ENCODE peak calls at places on chromosomes 5 and 9, in ten cellular contexts. D is breast epithelium, S is adrenal gland, Z is hepatocyte, U is right cardiac atrium, R is gastrocnemius medialis, L is fibroblast of lung, I is A549, B is left lung, Y is HCT116. O is an unnamed sample.

GRCh38 chr9:75108571-75108970 is 20.3 kb downstream of the OSTF1 start:
- DNase-seq in D (no peak), S (peak; percentile 86), Z (no peak), U (peak; percentile 48), R (no peak), L (peak; percentile 56), I (no peak), B (peak; percentile 86), Y (no peak), O (peak; percentile 48)

GRCh38 chr5:141771562-141771961 is 89.5 kb upstream of the ARAP3 start:
- DNase-seq in D (no peak), S (no peak), Z (no peak), U (no peak), R (no peak), L (no peak), I (no peak), B (no peak), Y (no peak), O (peak; percentile 35)

GRCh38 chr5:31990701-31991110 is 183.4 kb downstream of the GOLPH3 start:
- DNase-seq in D (no peak), S (peak; percentile 61), Z (no peak), U (no peak), R (no peak), L (no peak), I (peak; percentile 27), B (no peak), Y (no peak), O (no peak)

GRCh38 chr5:1380910-1381309 is 36.0 kb upstream of the CLPTM1L start:
- DNase-seq in D (no peak), S (no peak), Z (peak; percentile 67), U (no peak), R (no peak), L (no peak), I (no peak), B (no peak), Y (no peak), O (no peak)

GRCh38 chr5:58149345-58149744 is 310.5 kb downstream of the PLK2 start:
- DNase-seq in D (no peak), S (no peak), Z (no peak), U (no peak), R (no peak), L (no peak), I (no peak), B (no peak), Y (no peak), O (no peak)

GRCh38 chr9:113307401-113307975 is 4.3 kb upstream of the RNF183 start:
- DNase-seq in D (no peak), S (no peak), Z (no peak), U (no peak), R (no peak), L (no peak), I (no peak), B (no peak), Y (no peak), O (no peak)

GRCh38 chr5:25301836-25302235 is 657.1 kb upstream of the CDH10 start:
- DNase-seq in D (no peak), S (no peak), Z (no peak), U (no peak), R (no peak), L (no peak), I (no peak), B (no peak), Y (no peak), O (no peak)

GRCh38 chr5:180043381-180043780 is 28.2 kb downstream of the RNF130 start:
- DNase-seq in D (no peak), S (no peak), Z (no peak), U (no peak), R (no peak), L (no peak), I (no peak), B (no peak), Y (no peak), O (no peak)

GRCh38 chr9:87194471-87194870 is 247.2 kb upstream of the GAS1 start:
- DNase-seq in D (no peak), S (no peak), Z (peak; percentile 37), U (no peak), R (no peak), L (peak; percentile 56), I (no peak), B (no peak), Y (no peak), O (no peak)

GRCh38 chr9:69898714-69899209 is 78.1 kb downstream of the CFAP95 start:
- DNase-seq in D (no peak), S (no peak), Z (no peak), U (no peak), R (no peak), L (peak; percentile 63), I (no peak), B (no peak), Y (peak; percentile 85), O (no peak)

GRCh38 chr9:13100914-13101572 is 178.4 kb downstream of the MPDZ start:
- DNase-seq in D (no peak), S (no peak), Z (no peak), U (no peak), R (no peak), L (peak; percentile 29), I (no peak), B (no peak), Y (no peak), O (no peak)

GRCh38 chr5:80184235-80185023 is 71.4 kb downstream of the SERINC5 start:
- DNase-seq in D (no peak), S (no peak), Z (peak; percentile 35), U (no peak), R (no peak), L (no peak), I (peak; percentile 55), B (no peak), Y (no peak), O (no peak)

GRCh38 chr9:112764837-112765236 is 14.3 kb downstream of the SNX30 start:
- DNase-seq in D (no peak), S (no peak), Z (peak; percentile 66), U (no peak), R (no peak), L (no peak), I (no peak), B (no peak), Y (no peak), O (no peak)

GRCh38 chr5:39024884-39025283 is 49.3 kb downstream of the RICTOR start:
- DNase-seq in D (no peak), S (no peak), Z (no peak), U (no peak), R (no peak), L (no peak), I (no peak), B (no peak), Y (no peak), O (no peak)

GRCh38 chr9:138053321-138053868 is 175.8 kb downstream of the CACNA1B start:
- DNase-seq in D (no peak), S (no peak), Z (no peak), U (no peak), R (no peak), L (no peak), I (no peak), B (no peak), Y (peak; percentile 22), O (no peak)

GRCh38 chr5:149641000-149641576 is 59.8 kb downstream of the ARHGEF37 start:
- DNase-seq in D (peak; percentile 54), S (peak; percentile 67), Z (peak; percentile 43), U (no peak), R (peak; percentile 32), L (peak; percentile 90), I (no peak), B (no peak), Y (no peak), O (no peak)

GRCh38 chr9:76404401-76404800 is 10.2 kb upstream of the RFK start:
- DNase-seq in D (no peak), S (no peak), Z (no peak), U (no peak), R (no peak), L (no peak), I (no peak), B (no peak), Y (no peak), O (no peak)

GRCh38 chr9:118088075-118088474 is 383.9 kb downstream of the TLR4 start:
- DNase-seq in D (no peak), S (no peak), Z (no peak), U (no peak), R (no peak), L (no peak), I (no peak), B (no peak), Y (no peak), O (no peak)

DNA sequence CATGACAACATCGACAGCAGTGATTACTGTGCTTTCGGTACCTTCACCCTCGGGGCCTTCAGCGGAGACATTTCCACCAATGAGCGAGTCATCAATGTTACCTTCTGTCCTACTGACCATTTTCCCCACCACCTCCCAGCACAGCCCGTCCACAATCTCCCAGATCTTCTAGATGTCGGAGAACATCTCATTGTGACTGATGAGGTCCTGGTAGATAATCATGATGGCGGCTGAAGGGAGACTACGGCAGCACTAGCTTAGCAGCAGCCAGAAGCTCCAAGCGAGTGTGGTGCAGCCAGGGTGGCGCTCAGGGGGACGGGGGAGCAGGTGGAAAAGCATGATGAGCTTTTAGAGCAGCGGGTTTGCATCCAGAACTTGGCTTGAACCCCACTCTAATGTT is 379.0 kb downstream of the TLR4 start:
- DNase-seq in D (no peak), S (no peak), Z (no peak), U (no peak), R (no peak), L (no peak), I (no peak), B (no peak), Y (no peak), O (no peak)
- H3K9me3 ChIP-seq in D (no peaks in the 10 kb centered on the region), S (no peaks in the 10 kb centered on the region), Z (no peaks in the 10 kb centered on the region), U (no peaks in the 10 kb centered on the region), R (no peaks in the 10 kb centered on the region), L (no peaks in the 10 kb centered on the region), I (no peaks in the 10 kb centered on the region), B (no peaks in the 10 kb centered on the region), Y (peaks cover 8% of the 10 kb centered on the region), O (no peaks in the 10 kb centered on the region)

DNA sequence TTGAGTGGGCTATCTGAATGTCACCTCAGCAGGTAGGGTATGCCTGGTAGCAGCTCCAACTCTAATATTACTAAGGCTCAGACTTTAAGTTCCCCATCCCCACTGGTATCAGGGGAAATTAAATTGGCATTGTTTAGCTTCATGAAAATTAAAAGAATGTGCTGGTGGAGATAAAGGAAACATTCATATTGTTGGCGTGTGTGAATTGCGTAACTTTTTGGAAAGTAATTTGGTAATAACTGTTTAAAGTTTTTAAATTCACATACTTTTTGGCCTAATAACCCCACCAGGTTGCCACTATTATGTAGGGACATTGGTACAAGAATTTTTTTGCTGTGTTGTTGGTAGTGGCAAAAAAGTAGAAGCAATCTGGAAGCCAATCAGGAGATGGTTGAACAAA is 29.4 kb downstream of the TNPO1 start:
- DNase-seq in D (no peak), S (no peak), Z (no peak), U (no peak), R (no peak), L (no peak), I (no peak), B (no peak), Y (no peak), O (no peak)
- H3K4me1 ChIP-seq in D (no peaks in the 10 kb centered on the region), S (peaks cover 14% of the 10 kb centered on the region), Z (peaks cover 20% of the 10 kb centered on the region), U (peaks cover 5% of the 10 kb centered on the region), R (peaks cover 80% of the 10 kb centered on the region), L (peaks cover 9% of the 10 kb centered on the region), I (peaks cover 64% of the 10 kb centered on the region), B (peaks cover 77% of the 10 kb centered on the region), Y (peaks cover 39% of the 10 kb centered on the region), O (peaks cover 78% of the 10 kb centered on the region)

GRCh38 chr5:157130933-157131332 is 11.7 kb downstream of the MED7 start:
- DNase-seq in D (no peak), S (no peak), Z (peak; percentile 44), U (no peak), R (no peak), L (no peak), I (peak; percentile 41), B (no peak), Y (no peak), O (no peak)
- H3K27ac ChIP-seq in D (no peak overlapping the region), S (no peak overlapping the region), Z (no peak overlapping the region), U (no peak overlapping the region), R (no peak overlapping the region), L (no peak overlapping the region), I (peak overlapping the region; percentile 77), B (no peak overlapping the region), Y (no peak overlapping the region), O (no peak overlapping the region)

GRCh38 chr5:6850033-6850432 is 136.8 kb downstream of the TENT4A start:
- DNase-seq in D (no peak), S (no peak), Z (no peak), U (no peak), R (no peak), L (no peak), I (no peak), B (no peak), Y (no peak), O (no peak)
- H3K9me3 ChIP-seq in D (peaks cover 15% of the 10 kb centered on the region), S (no peaks in the 10 kb centered on the region), Z (no peaks in the 10 kb centered on the region), U (peaks cover 4% of the 10 kb centered on the region), R (no peaks in the 10 kb centered on the region), L (no peaks in the 10 kb centered on the region), I (peaks cover 7% of the 10 kb centered on the region), B (no peaks in the 10 kb centered on the region), Y (no peaks in the 10 kb centered on the region), O (peaks cover 15% of the 10 kb centered on the region)

O was measured in left ventricle myocardium inferior.